ENCODE peak calls at places on chromosomes 2 and 18, in six cellular contexts. S is activated T-cell treated with anti-CD3 and anti-CD28 coated beads, Interleukin-2, amount 50 U/mL, for 48 hours; E is caudate nucleus; Z is neural progenitor cell; M is kidney glomerular epithelial cell; V is NCI-H1105. Y is an unnamed sample.

GRCh38 chr2:189927823-189928222 is 134.7 kb downstream of the MSTN start:
- DNase-seq in E (no peak), S (no peak), V (no peak), Z (no peak), M (no peak), Y (no peak)

GRCh38 chr18:75054611-75055010 is 154.3 kb downstream of the PTGR3 start:
- DNase-seq in S (no peak), V (no peak), M (no peak), Z (no peak), E (no peak), Y (no peak)

GRCh38 chr2:133504566-133505505 is 63.4 kb downstream of the NCKAP5 start:
- DNase-seq in Z (no peak), M (peak), V (no peak), S (no peak), E (no peak), Y (no peak)

GRCh38 chr2:38406597-38407110 is 29.6 kb upstream of the ATL2 start:
- DNase-seq in Z (no peak), V (no peak), S (no peak), E (no peak), M (no peak), Y (no peak)

GRCh38 chr18:12791631-12792030 is 88.8 kb downstream of the PSMG2 start:
- DNase-seq in S (no peak), E (no peak), M (no peak), V (no peak), Z (no peak), Y (no peak)

GRCh38 chr2:106839849-106840595 is 45.9 kb downstream of the ST6GAL2 start:
- DNase-seq in M (no peak), S (no peak), E (no peak), Z (peak), V (no peak), Y (no peak)

GRCh38 chr18:4016391-4017049 is 438.6 kb downstream of the DLGAP1 start:
- DNase-seq in Z (no peak), M (no peak), V (no peak), S (no peak), E (no peak), Y (no peak)

GRCh38 chr18:10490401-10491289 is 35.2 kb upstream of the NAPG start:
- DNase-seq in Z (peak), E (no peak), V (no peak), M (no peak), S (peak), Y (peak)

GRCh38 chr2:108449410-108450200 is 599 bp downstream of the GCC2 start:
- DNase-seq in E (no peak), V (no peak), Z (no peak), S (no peak), M (peak), Y (peak)

GRCh38 chr2:98568161-98568956 is 40.0 kb downstream of the COA5 start:
- DNase-seq in S (no peak), E (no peak), M (no peak), Z (no peak), V (no peak), Y (peak)

GRCh38 chr2:32012872-32013271 is 2.1 kb upstream of the MEMO1 start:
- DNase-seq in E (no peak), S (no peak), V (no peak), Z (no peak), M (no peak), Y (no peak)

GRCh38 chr18:79911871-79912270 is 39.6 kb downstream of the SLC66A2 start:
- DNase-seq in E (no peak), Z (no peak), M (no peak), V (no peak), S (no peak), Y (no peak)

GRCh38 chr2:96764253-96764637 is 3.5 kb downstream of the CNNM4 start:
- DNase-seq in E (no peak), S (no peak), M (no peak), Z (peak), V (no peak), Y (peak)

GRCh38 chr2:223576873-223577272 is 25.3 kb downstream of the SCG2 start:
- DNase-seq in V (no peak), M (no peak), S (no peak), Z (no peak), E (no peak), Y (no peak)